ENCODE peak calls at places on chromosome 17, in six cellular contexts. P, H, F, G, Z and C are unnamed samples.

GRCh38 chr17:41919165-41919817 is 540 bp upstream of the ACLY start:
- DNase-seq in P (no peak), H (no peak), F (no peak), G (peak; percentile 60), Z (no peak), C (no peak)

GRCh38 chr17:81249233-81250040 is 10.3 kb downstream of the NDUFAF8 start:
- DNase-seq in P (no peak), H (no peak), F (no peak), G (no peak), Z (no peak), C (no peak)

GRCh38 chr17:30970757-30971567 is at the start of gene RNF135:
- DNase-seq in P (peak; percentile 80), H (peak; percentile 91), F (peak; percentile 92), G (peak; percentile 72), Z (peak; percentile 59), C (no peak)

GRCh38 chr17:52536466-52536865 is 378.0 kb upstream of the CA10 start:
- DNase-seq in P (no peak), H (peak; percentile 32), F (no peak), G (no peak), Z (no peak), C (no peak)

GRCh38 chr17:80363518-80364090 is 51.4 kb upstream of the ENDOV start:
- DNase-seq in P (peak; percentile 85), H (no peak), F (no peak), G (no peak), Z (no peak), C (no peak)

GRCh38 chr17:11506635-11507034 is 91.6 kb upstream of the DNAH9 start:
- DNase-seq in P (peak; percentile 20), H (no peak), F (no peak), G (peak; percentile 9), Z (no peak), C (no peak)

GRCh38 chr17:58325289-58325726 is 3.3 kb downstream of the TSPOAP1 start:
- DNase-seq in P (peak; percentile 32), H (no peak), F (no peak), G (no peak), Z (no peak), C (no peak)

GRCh38 chr17:27268394-27269085 is 25.4 kb upstream of the WSB1 start:
- DNase-seq in P (no peak), H (no peak), F (no peak), G (no peak), Z (no peak), C (no peak)

GRCh38 chr17:4582101-4582501 is 2.2 kb upstream of the SMTNL2 start:
- DNase-seq in P (no peak), H (no peak), F (peak; percentile 55), G (no peak), Z (no peak), C (no peak)

GRCh38 chr17:76278952-76279741 is 14.0 kb downstream of the UBALD2 start:
- DNase-seq in P (peak; percentile 93), H (peak; percentile 86), F (peak; percentile 94), G (peak; percentile 41), Z (peak; percentile 50), C (peak; percentile 33)

GRCh38 chr17:81044764-81045589 is 10.0 kb downstream of the BAIAP2 start:
- DNase-seq in P (peak; percentile 58), H (peak; percentile 91), F (peak; percentile 87), G (no peak), Z (no peak), C (no peak)

DNA sequence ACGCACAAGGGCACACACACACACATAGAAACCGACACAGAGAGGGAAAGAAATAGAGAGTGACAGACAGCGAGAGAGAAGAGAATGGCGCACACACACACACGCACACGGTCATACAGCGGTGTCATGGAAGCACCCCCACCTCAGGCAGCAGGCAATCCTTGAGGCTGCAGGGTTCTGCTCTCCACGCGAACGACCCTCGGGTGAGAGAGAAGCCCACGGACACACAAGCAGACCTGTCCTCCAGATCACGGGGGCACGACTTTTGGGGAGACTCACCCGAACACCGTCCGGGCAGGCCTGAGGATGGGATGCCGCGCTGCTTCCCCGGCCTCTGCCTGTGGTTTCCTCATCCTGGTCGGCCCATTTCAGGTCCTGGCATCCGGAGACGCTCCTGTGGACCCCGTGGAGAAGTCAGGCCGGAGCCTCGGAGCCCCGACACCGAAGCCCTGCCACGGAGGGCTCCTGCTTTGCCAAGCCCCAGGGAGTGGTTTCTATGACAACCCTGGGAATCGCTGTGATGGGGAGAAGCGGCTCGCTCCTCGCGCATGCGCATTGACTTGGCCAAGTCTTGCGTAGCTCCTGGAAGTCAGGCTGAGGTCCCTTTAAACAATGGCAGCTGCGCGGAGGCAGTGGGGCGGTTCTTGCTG is 118.2 kb upstream of the KCNJ18 start:
- DNase-seq in P (peak; percentile 58), H (peak; percentile 70), F (no peak), G (no peak), Z (peak; percentile 46), C (no peak)
- H3K4me3 ChIP-seq in P (no peak overlapping the region), H (peak overlapping the region; percentile 64), F (peak overlapping the region; percentile 36), G (no peak overlapping the region), Z (peak overlapping the region; percentile 65), C (peak overlapping the region; percentile 56)

DNA sequence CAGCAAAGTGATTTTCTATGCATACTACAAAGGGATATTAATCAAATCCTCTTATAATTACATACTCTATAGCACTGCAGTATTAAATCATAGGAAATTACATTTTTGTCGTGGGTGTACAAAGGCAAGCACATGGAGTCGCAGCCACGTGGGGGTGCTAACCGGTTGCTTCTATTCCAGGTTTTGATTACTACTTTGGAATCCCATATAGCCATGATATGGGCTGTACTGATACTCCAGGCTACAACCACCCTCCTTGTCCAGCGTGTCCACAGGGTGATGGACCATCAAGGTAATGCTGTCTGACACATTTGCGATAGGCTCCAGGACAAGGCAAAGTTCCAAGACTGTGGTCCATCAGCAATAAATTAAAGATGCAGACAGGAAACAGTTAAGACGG is 60.1 kb downstream of the ARSG start:
- DNase-seq in P (peak; percentile 36), H (no peak), F (no peak), G (no peak), Z (no peak), C (no peak)
- TF ChIP-seq CTCF in P (peak; percentile 7), H (peak; percentile 48), F (peak; percentile 6), G (no peak), Z (no peak), C (no peak)

GRCh38 chr17:38430316-38430715 is 2.1 kb downstream of the ARHGAP23 start:
- DNase-seq in P (no peak), H (no peak), F (no peak), G (no peak), Z (no peak), C (no peak)
- H3K4me3 ChIP-seq in P (no peak overlapping the region), H (no peak overlapping the region), F (no peak overlapping the region), G (no peak overlapping the region), Z (peak overlapping the region; percentile 76), C (no peak overlapping the region)

DNA sequence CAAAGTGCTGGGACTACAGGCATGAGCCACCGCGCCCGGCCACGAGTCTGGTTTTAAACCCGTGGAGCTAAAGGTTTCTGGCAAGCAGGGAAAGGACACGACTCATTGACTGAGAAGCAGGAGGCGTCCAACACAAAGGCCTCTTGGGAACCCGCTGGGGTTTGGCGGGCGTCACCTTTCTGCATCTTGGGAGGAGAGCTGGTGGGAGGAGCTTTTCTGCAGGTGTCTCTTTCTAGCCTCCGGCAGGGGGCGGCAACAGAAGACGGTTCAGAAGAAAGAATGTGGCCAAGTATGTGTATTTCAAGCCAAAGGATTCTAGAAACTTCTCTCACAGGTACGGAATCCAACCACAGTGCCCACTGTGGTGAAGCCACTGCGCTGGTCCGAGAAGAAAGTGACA is 97.4 kb downstream of the MRM3 start:
- DNase-seq in P (peak; percentile 89), H (peak; percentile 86), F (peak; percentile 90), G (peak; percentile 93), Z (no peak), C (no peak)
- TF ChIP-seq CTCF in P (peak; percentile 36), H (peak; percentile 75), F (peak; percentile 65), G (peak; percentile 74), Z (no peak), C (peak; percentile 79)